ENCODE peak calls at places on chromosomes 13 and 19, in seven cellular contexts. A is Calu3, W is OCI-LY7, Q is CD14-positive monocyte, F is IMR-90, Y is AG09309, N is tibial artery. J is an unnamed sample.

GRCh38 chr13:50484472-50485113 is 358.9 kb downstream of the DLEU7 start:
- DNase-seq in A (no peak), F (no peak), Y (no peak), W (no peak), N (no peak), Q (no peak), J (no peak)

GRCh38 chr13:85993567-85993966 is 194.3 kb upstream of the SLITRK6 start:
- DNase-seq in W (no peak), A (no peak), N (no peak), Y (no peak), Q (no peak), F (no peak), J (no peak)

GRCh38 chr13:43487885-43488284 is 298.9 kb downstream of the ENOX1 start:
- DNase-seq in Y (no peak), F (no peak), W (no peak), Q (no peak), A (no peak), N (no peak), J (no peak)

GRCh38 chr13:63041640-63042414 is 1626.2 kb upstream of the PCDH20 start:
- DNase-seq in F (peak), A (no peak), N (no peak), Q (no peak), Y (no peak), W (no peak), J (no peak)

GRCh38 chr13:82136880-82137279 is 1745.4 kb downstream of the SLITRK1 start:
- DNase-seq in N (no peak), Y (no peak), W (no peak), F (no peak), Q (no peak), A (no peak), J (no peak)

GRCh38 chr19:35872180-35872579 is 3.8 kb downstream of the APLP1 start:
- DNase-seq in F (no peak), Y (no peak), W (peak), Q (no peak), N (no peak), A (no peak), J (no peak)

GRCh38 chr13:23986619-23987018 is 89.3 kb upstream of the C1QTNF9B start:
- DNase-seq in F (peak), N (no peak), Y (peak), A (no peak), W (no peak), Q (no peak), J (no peak)

GRCh38 chr19:4571305-4571917 is 11.9 kb upstream of the SEMA6B start:
- DNase-seq in A (no peak), N (no peak), Q (no peak), Y (no peak), W (no peak), F (no peak), J (no peak)

GRCh38 chr13:44936246-44936645 is 53.0 kb downstream of the NUFIP1 start:
- DNase-seq in A (no peak), N (no peak), F (no peak), Y (no peak), W (no peak), Q (no peak), J (no peak)

GRCh38 chr19:38862321-38863059 is 12.7 kb upstream of the HNRNPL start:
- DNase-seq in Q (no peak), F (no peak), A (no peak), Y (peak), W (no peak), N (no peak), J (no peak)

GRCh38 chr13:75217949-75218348 is 264.0 kb downstream of the TBC1D4 start:
- DNase-seq in Y (peak), A (no peak), W (no peak), F (peak), Q (no peak), N (no peak), J (no peak)

GRCh38 chr13:29884671-29885424 is 34.4 kb upstream of the UBL3 start:
- DNase-seq in N (no peak), A (no peak), Q (no peak), F (peak), W (no peak), Y (no peak), J (no peak)

GRCh38 chr19:16447015-16447384 is 24.8 kb downstream of the EPS15L1 start:
- DNase-seq in A (peak), N (peak), Y (peak), Q (peak), W (peak), F (peak), J (no peak)

GRCh38 chr19:52028027-52028779 is at the start of gene ZNF614:
- DNase-seq in N (peak), W (peak), A (peak), Q (peak), Y (peak), F (peak), J (peak)

GRCh38 chr13:48393030-48393697 is 19.7 kb downstream of the LPAR6 start:
- DNase-seq in A (no peak), N (no peak), F (no peak), Q (no peak), Y (no peak), W (no peak), J (no peak)

GRCh38 chr19:49588370-49589122 is 2.4 kb upstream of the PRR12 start:
- DNase-seq in A (no peak), Q (no peak), N (no peak), Y (no peak), F (no peak), W (no peak), J (no peak)

GRCh38 chr19:51079486-51080110 is 3.1 kb downstream of the KLK14 start:
- DNase-seq in W (no peak), F (no peak), N (no peak), A (no peak), Y (no peak), Q (no peak), J (no peak)

GRCh38 chr19:4557971-4558941 is 1.2 kb downstream of the SEMA6B start:
- DNase-seq in A (peak), Y (no peak), Q (no peak), F (no peak), N (no peak), W (peak), J (peak)

GRCh38 chr13:94228781-94229180 is 250.7 kb downstream of the DCT start:
- DNase-seq in Y (peak), N (no peak), Q (no peak), W (no peak), F (peak), A (no peak), J (no peak)

GRCh38 chr13:63449549-63449948 is 2033.9 kb upstream of the PCDH20 start:
- DNase-seq in A (no peak), N (no peak), Y (peak), W (no peak), F (no peak), Q (no peak), J (no peak)

GRCh38 chr19:16078311-16078758 is 2.0 kb downstream of the TPM4 start:
- DNase-seq in Q (no peak), F (peak), Y (no peak), W (peak), A (no peak), N (peak), J (peak)

GRCh38 chr13:84864341-84864740 is 934.9 kb downstream of the SLITRK6 start:
- DNase-seq in N (no peak), W (no peak), Q (no peak), Y (no peak), F (no peak), A (no peak), J (no peak)

GRCh38 chr19:40013991-40014390 is 17.1 kb downstream of the ZNF546 start:
- DNase-seq in Q (no peak), A (no peak), N (no peak), W (no peak), Y (no peak), F (no peak), J (no peak)

GRCh38 chr13:79741006-79741405 is 260.1 kb downstream of the NDFIP2 start:
- DNase-seq in A (no peak), N (no peak), Y (no peak), F (peak), Q (no peak), W (no peak), J (no peak)

GRCh38 chr19:8004723-8005513 is 523 bp downstream of the ELAVL1 start:
- DNase-seq in Q (no peak), F (peak), A (no peak), W (peak), Y (no peak), N (no peak), J (peak)

GRCh38 chr19:44740351-44740824 is 8.1 kb upstream of the BCL3 start:
- DNase-seq in F (no peak), Y (no peak), A (no peak), W (peak), N (no peak), Q (no peak), J (no peak)
- TF ChIP-seq CTCF in F (peak), Y (peak), A (no peak), W (peak), N (no peak), Q (no peak), J (no peak)

GRCh38 chr19:6063576-6063961 is 46.7 kb downstream of the RFX2 start:
- DNase-seq in Y (no peak), A (no peak), F (no peak), Q (no peak), W (no peak), N (peak), J (no peak)
- TF ChIP-seq CTCF in Y (no peak), A (no peak), F (no peak), Q (no peak), W (no peak), N (no peak), J (no peak)

GRCh38 chr13:78589206-78589605 is 14.1 kb downstream of the POU4F1 start:
- DNase-seq in N (no peak), F (peak), W (peak), A (peak), Q (no peak), Y (no peak), J (peak)

GRCh38 chr13:78587395-78587794 is 16.0 kb downstream of the POU4F1 start:
- DNase-seq in N (no peak), F (no peak), A (no peak), Q (no peak), Y (no peak), W (no peak), J (no peak)

DNA sequence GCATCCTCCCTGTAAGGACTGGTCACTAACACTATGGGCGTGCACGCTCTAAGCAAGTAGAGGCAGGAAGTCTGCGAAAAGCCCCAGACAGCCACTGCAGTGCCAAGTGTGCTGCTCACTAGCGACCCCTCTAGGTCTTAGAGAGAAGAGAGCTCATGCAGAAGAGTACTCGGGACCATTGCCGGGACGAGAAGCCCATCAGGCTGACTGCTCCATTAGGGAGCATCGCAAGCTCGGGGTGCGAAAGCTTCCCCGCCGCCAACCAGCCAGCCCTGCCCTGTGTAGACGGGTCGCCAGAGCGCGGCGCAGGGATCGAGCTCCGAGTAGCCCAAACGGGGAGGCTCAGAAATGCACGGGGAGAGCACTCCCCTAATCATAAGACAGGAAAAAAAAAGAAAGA is 16.6 kb downstream of the POU4F1 start:
- DNase-seq in A (no peak), Q (no peak), N (no peak), Y (no peak), F (no peak), W (no peak), J (no peak)
- TF ChIP-seq CTCF in A (no peak), Q (peak), N (no peak), Y (no peak), F (no peak), W (peak), J (peak)

DNA sequence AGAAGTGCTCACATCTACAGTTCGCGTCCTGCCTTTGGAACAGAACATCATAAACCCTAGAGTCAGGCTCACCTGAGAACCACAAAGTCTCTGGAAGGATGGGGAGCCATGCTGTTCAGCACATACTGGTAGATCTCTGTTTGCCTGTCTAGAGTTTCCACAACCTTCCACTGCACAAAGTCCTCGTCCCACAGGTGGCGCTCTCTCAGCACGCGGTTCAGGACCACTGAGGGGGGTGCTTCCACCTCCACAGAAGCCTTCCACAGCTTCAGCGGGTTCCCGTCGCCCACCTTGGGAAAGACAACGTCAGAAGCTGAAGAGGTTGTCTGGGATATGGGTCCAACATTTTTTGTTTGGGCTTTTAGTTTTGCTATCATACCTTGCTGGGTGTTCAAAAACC is 93.6 kb downstream of the KL start:
- DNase-seq in Q (no peak), W (peak), Y (no peak), F (no peak), N (no peak), A (peak), J (no peak)
- TF ChIP-seq CTCF in Q (no peak), W (peak), Y (peak), F (peak), N (no peak), A (no peak), J (peak)

DNA sequence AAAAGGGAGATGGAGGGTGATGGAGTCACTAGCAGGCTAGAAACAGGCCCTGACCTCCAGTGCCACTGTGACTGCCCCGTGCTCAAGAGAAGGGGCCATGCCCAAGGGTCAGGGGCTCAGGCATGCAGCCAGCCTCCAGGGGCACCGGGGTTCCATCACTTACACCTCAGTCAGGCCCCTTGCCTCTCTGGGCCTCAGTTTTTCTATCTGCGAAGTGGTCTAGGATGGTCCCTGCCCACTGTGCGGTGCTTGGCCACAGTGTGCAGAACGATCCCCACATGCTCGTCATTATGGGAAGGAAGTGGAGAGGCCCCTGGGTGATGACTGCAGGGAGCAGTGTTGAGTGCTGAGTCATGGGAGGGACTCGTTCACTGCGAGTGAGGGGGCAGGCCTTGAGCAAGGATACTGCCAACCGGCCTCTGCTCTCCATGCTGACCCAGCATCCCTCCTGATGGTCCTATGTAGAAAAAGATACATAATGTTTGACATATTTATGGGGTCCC is 23.1 kb downstream of the TMED1 start:
- DNase-seq in W (no peak), F (peak), N (peak), A (no peak), Y (peak), Q (peak), J (no peak)
- TF ChIP-seq CTCF in W (no peak), F (peak), N (no peak), A (no peak), Y (no peak), Q (no peak), J (no peak)

GRCh38 chr13:40995997-40996396 is 23.1 kb downstream of the ELF1 start:
- DNase-seq in N (no peak), A (no peak), F (no peak), Y (no peak), Q (no peak), W (no peak), J (no peak)

GRCh38 chr13:40994581-40995230 is 24.4 kb downstream of the ELF1 start:
- DNase-seq in N (no peak), Y (no peak), Q (no peak), A (no peak), W (no peak), F (no peak), J (no peak)

GRCh38 chr13:40993119-40993518 is 26.0 kb downstream of the ELF1 start:
- DNase-seq in Y (no peak), Q (no peak), F (no peak), N (no peak), W (peak), A (no peak), J (peak)

GRCh38 chr13:40993987-40994386 is 25.1 kb downstream of the ELF1 start:
- DNase-seq in N (no peak), W (no peak), Y (no peak), A (peak), F (no peak), Q (no peak), J (no peak)

DNA sequence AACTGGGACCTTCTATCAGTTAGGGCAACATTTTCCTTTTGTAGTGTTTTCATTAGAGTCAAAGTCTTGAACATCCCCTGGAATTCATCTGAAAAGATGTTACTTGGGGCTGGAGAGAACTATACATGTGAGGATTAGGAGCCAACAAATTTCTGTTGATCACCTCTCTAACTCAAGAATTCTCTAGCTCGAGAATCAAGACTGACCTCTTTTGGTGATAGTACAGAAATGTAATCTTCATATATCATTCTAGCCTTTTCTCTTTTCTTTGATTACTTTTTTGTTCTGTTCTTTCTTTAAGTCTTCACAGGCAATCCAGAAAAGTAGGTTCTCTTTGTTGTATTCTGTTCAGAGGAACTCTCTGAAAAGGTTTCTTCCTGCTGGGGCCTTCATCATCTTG is 26.4 kb downstream of the ELF1 start:
- DNase-seq in F (no peak), W (no peak), N (no peak), Q (no peak), A (no peak), Y (no peak), J (no peak)
- TF ChIP-seq CTCF in F (no peak), W (peak), N (no peak), Q (no peak), A (no peak), Y (no peak), J (peak)

GRCh38 chr13:98174995-98175394 is 2.1 kb downstream of the RNF113B start:
- DNase-seq in W (no peak), Q (no peak), A (no peak), N (no peak), Y (no peak), F (peak), J (no peak)
- TF ChIP-seq CTCF in W (no peak), Q (no peak), A (no peak), N (no peak), Y (no peak), F (no peak), J (no peak)

DNA sequence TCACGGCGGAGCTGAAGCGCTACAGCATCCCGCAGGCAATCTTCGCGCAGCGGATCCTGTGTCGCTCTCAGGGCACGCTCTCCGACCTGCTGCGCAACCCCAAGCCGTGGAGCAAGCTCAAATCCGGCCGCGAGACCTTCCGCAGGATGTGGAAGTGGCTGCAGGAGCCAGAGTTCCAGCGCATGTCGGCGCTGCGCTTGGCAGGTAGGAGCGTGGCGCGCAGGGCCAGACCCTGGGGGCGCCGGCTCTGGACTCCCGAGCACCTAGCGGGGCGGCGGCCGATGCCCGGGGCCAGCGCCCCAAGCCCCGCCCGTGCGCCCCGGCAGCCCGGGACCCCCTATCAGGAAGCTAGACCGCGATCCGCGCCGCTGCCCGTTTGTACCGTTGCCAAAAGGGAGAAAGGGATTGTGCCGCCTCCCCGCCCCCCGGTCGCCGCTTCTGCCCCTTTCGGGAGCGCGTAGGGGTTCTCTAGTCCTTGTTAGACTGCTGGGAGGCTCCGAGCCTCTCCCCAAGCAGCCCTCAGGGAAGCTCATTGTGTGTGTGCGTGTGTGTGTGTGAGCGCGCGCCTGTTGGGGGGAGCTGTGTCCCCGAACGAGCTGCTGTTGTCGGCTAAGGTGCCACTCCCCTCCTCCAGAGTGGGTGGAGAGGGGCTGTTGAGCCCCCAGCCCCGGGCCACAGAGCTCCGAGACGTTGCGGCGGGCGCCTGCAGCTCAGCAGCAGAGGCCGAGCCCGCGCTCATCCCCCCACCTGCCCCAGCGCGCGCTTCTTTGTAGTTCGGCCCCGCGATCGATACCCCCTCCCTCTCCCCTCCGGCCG is 1.6 kb downstream of the ONECUT3 start:
- DNase-seq in Q (no peak), F (no peak), W (no peak), A (peak), N (no peak), Y (no peak), J (no peak)
- TF ChIP-seq CTCF in Q (no peak), F (no peak), W (no peak), A (no peak), N (no peak), Y (no peak), J (no peak)

GRCh38 chr19:10222201-10222890 is 8.8 kb downstream of the S1PR2 start:
- DNase-seq in N (no peak), W (peak), Y (no peak), F (no peak), Q (no peak), A (no peak), J (no peak)
- TF ChIP-seq CTCF in N (no peak), W (no peak), Y (no peak), F (no peak), Q (no peak), A (no peak), J (no peak)

DNA sequence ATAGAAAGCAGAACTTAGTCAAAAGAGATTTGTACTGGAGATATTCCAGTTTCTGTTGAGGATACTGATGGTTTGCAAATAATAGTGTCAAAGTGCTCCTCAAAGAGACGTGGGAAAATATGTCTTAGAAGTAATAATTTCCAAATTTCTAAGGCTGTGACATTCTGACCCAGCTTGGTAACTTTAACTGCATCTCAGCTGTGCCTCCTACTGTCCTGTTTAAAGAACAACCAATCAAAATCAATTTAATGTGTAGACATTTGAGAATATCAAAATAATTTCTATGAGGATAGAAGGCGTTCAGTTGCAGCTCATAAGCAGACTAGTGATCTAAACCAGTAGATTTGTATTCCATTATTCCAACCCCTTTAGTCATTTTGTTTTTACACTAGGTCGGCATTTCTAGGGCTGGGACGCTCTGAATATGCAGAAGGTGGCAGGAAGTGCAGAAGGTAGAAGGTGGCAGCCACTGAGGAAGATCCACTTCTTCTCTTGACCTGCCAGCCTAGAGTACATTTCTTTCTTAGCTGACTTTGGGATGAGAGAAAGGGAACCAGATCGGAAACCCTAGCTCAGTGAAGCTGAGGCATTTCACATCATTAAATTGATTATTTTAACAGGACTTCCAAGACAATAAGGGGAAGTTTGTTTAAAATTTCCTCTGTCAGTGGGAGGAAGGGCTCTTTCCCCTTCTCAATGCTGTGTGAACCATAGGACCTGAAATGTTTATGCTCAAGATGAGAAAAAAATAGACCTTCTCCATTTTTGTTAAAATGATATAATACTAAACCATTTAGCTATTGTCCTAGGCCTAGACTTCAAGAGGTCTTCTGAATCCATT is 67.5 kb downstream of the COL4A1 start:
- DNase-seq in Y (no peak), W (no peak), N (no peak), F (no peak), Q (no peak), A (no peak), J (no peak)
- TF ChIP-seq CTCF in Y (no peak), W (no peak), N (no peak), F (peak), Q (no peak), A (no peak), J (peak)